ENCODE peak calls at places on chromosomes 11 and 22, in five cellular contexts. P, G, U, L and M are unnamed samples.

GRCh38 chr22:36486619-36487384 is 5.4 kb upstream of the TXN2 start:
- ATAC-seq in P (peak; percentile 25), G (peak; percentile 39), U (no peak), L (peak; percentile 26), M (no peak)

GRCh38 chr11:19891050-19891449 is 178.4 kb downstream of the NAV2 start:
- ATAC-seq in P (no peak), G (no peak), U (no peak), L (no peak), M (no peak)

GRCh38 chr11:10771457-10771856 is 20.4 kb downstream of the CTR9 start:
- ATAC-seq in P (no peak), G (no peak), U (no peak), L (no peak), M (no peak)

GRCh38 chr11:112318193-112318592 is 57.5 kb upstream of the PLET1 start:
- ATAC-seq in P (no peak), G (no peak), U (peak; percentile 53), L (no peak), M (peak; percentile 70)

GRCh38 chr11:122253541-122254317 is 137.7 kb upstream of the BLID start:
- ATAC-seq in P (no peak), G (no peak), U (peak; percentile 80), L (no peak), M (no peak)

GRCh38 chr22:50186789-50187523 is 1.2 kb downstream of the TRABD start:
- ATAC-seq in P (peak; percentile 1), G (peak; percentile 16), U (no peak), L (peak; percentile 16), M (no peak)

GRCh38 chr11:63518548-63518947 is 12.7 kb downstream of the LGALS12 start:
- ATAC-seq in P (no peak), G (no peak), U (no peak), L (peak; percentile 51), M (no peak)

GRCh38 chr22:33631777-33632176 is 288.5 kb downstream of the LARGE1 start:
- ATAC-seq in P (no peak), G (no peak), U (no peak), L (no peak), M (no peak)

GRCh38 chr11:105870521-105871113 is 151.4 kb downstream of the MSANTD4 start:
- ATAC-seq in P (no peak), G (no peak), U (no peak), L (no peak), M (no peak)

GRCh38 chr22:35870517-35871275 is 153.0 kb downstream of the APOL5 start:
- ATAC-seq in P (no peak), G (no peak), U (no peak), L (no peak), M (no peak)

GRCh38 chr22:25354456-25354855 is 135.0 kb downstream of the CRYBB2 start:
- ATAC-seq in P (no peak), G (no peak), U (no peak), L (no peak), M (no peak)

GRCh38 chr11:100941033-100941432 is 188.6 kb downstream of the PGR start:
- ATAC-seq in P (no peak), G (no peak), U (no peak), L (no peak), M (no peak)

GRCh38 chr11:116422976-116423375 is 349.8 kb downstream of the BUD13 start:
- ATAC-seq in P (no peak), G (peak; percentile 11), U (no peak), L (peak; percentile 42), M (no peak)

GRCh38 chr11:77140231-77140959 is 12.3 kb downstream of the MYO7A start:
- ATAC-seq in P (no peak), G (no peak), U (peak; percentile 40), L (peak; percentile 49), M (peak; percentile 64)

GRCh38 chr11:95692526-95693270 is 96.9 kb downstream of the FAM76B start:
- ATAC-seq in P (no peak), G (no peak), U (no peak), L (no peak), M (no peak)

GRCh38 chr22:35766654-35767580 is 49.2 kb downstream of the APOL5 start:
- ATAC-seq in P (no peak), G (no peak), U (no peak), L (no peak), M (peak; percentile 55)

GRCh38 chr11:124761301-124762021 is 629 bp downstream of the ESAM start:
- ATAC-seq in P (peak; percentile 1), G (no peak), U (no peak), L (no peak), M (no peak)

GRCh38 chr11:77287615-77288273 is 13.7 kb downstream of the GDPD4 start:
- ATAC-seq in P (no peak), G (no peak), U (peak; percentile 59), L (no peak), M (no peak)

GRCh38 chr11:126403658-126404057 is 48.2 kb downstream of the ST3GAL4 start:
- ATAC-seq in P (peak; percentile 92), G (no peak), U (no peak), L (no peak), M (no peak)

GRCh38 chr11:12706531-12707499 is 32.6 kb downstream of the TEAD1 start:
- ATAC-seq in P (no peak), G (no peak), U (no peak), L (peak; percentile 87), M (no peak)

GRCh38 chr11:298406-299065 is 790 bp downstream of the IFITM5 start:
- ATAC-seq in P (no peak), G (peak; percentile 30), U (no peak), L (no peak), M (no peak)

GRCh38 chr11:9568854-9569587 is 4.4 kb upstream of the WEE1 start:
- ATAC-seq in P (no peak), G (peak; percentile 67), U (peak; percentile 63), L (no peak), M (peak; percentile 48)

GRCh38 chr11:126421243-126421642 is 65.8 kb downstream of the ST3GAL4 start:
- ATAC-seq in P (no peak), G (no peak), U (no peak), L (no peak), M (no peak)

GRCh38 chr22:38017939-38018885 is 33.9 kb upstream of the SOX10 start:
- ATAC-seq in P (no peak), G (peak; percentile 65), U (no peak), L (peak; percentile 64), M (no peak)

GRCh38 chr22:29257751-29258181 is 10.0 kb downstream of the RHBDD3 start:
- ATAC-seq in P (no peak), G (peak; percentile 7), U (no peak), L (no peak), M (no peak)

GRCh38 chr22:29254283-29254653 is 13.5 kb downstream of the RHBDD3 start:
- ATAC-seq in P (no peak), G (no peak), U (no peak), L (no peak), M (no peak)

GRCh38 chr22:29253561-29254282 is 14.1 kb downstream of the RHBDD3 start:
- ATAC-seq in P (no peak), G (no peak), U (no peak), L (no peak), M (no peak)

GRCh38 chr22:29256606-29257325 is 11.0 kb downstream of the RHBDD3 start:
- ATAC-seq in P (no peak), G (no peak), U (no peak), L (no peak), M (no peak)

DNA sequence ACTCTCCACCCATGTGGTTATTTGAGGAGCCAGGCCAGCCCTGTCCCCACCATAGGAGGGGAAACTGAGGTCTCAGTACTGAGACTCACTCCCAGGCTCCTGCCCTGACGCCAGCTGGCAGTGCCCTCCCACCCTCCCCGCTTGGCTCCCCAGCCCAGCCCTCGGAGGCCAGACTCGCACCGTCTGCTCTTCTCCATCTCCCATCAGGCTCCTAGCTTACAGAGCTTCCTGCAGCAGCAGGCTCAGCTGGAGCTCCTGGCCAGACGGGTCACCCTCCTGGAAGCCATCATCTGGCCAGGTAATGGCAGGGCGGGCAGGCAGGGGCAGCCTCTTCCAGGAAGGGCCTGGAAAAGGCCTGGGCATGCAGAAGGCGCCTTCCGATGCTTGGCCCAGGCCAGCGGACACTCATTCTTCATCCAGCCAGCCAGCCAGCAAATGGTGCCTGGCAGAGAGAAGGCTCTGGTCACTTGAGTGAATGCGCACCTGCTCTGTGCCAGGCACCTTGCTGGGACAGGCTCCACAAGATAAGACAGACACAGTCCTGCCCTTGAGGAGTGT is 12.6 kb downstream of the RHBDD3 start:
- ATAC-seq in P (no peak), G (no peak), U (no peak), L (no peak), M (no peak)
- TF ChIP-seq POLR2AphosphoS5 in P (no peak), G (no peak), U (no peak), L (no peak), M (no peak)

GRCh38 chr11:65112551-65113360 is 1.1 kb downstream of the TM7SF2 start:
- ATAC-seq in P (peak; percentile 73), G (peak; percentile 47), U (peak; percentile 74), L (peak; percentile 75), M (peak; percentile 56)

GRCh38 chr11:65110354-65110861 is 1.3 kb upstream of the TM7SF2 start:
- ATAC-seq in P (peak; percentile 62), G (peak; percentile 24), U (peak; percentile 82), L (peak; percentile 59), M (peak; percentile 30)

GRCh38 chr11:65112226-65112550 is 516 bp downstream of the TM7SF2 start:
- ATAC-seq in P (no peak), G (no peak), U (no peak), L (no peak), M (peak; percentile 2)

GRCh38 chr11:65111159-65111536 is 524 bp upstream of the TM7SF2 start:
- ATAC-seq in P (no peak), G (no peak), U (no peak), L (no peak), M (no peak)

DNA sequence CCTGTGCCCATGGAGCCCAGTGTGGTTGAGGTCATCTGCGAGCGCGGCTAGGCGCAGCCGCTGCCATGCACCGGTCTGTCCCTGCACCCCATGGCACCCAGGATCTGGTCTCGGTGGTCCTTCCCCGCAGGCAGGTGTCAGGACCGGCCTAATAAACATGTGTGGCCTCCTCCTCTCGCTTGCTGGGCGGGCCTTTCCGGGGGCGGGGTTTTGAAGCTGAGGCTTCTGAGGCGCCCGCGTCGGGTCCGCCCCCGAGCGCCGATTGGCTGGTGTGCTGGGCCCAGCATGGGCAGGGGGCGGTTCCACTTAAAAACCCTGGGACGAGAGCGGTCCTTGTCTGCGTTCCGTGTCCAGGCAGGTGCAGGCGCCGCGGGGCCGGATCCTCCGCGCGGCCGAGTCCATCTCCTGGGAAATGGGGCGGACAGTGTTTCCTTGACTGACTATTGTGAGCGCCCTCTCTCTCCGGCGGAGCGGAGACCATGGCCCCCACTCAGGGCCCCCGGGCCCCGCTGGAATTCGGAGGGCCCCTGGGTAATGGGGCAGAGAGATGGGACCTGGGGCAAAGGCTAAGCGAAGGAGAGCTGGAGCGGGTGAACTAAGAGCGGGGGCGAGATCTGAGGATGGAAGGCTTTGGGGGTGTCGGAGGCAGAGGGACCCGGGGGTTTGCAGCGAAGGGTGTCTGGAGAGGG is at the start of gene TM7SF2:
- ATAC-seq in P (peak; percentile 89), G (peak; percentile 79), U (peak; percentile 93), L (peak; percentile 90), M (peak; percentile 93)
- TF ChIP-seq EP300 in P (no peak), G (no peak), U (no peak), L (no peak), M (no peak)

GRCh38 chr22:46071451-46072029 is 78.8 kb upstream of the PPARA start:
- ATAC-seq in P (no peak), G (no peak), U (peak; percentile 61), L (no peak), M (peak; percentile 65)
- TF ChIP-seq POLR2A in P (peak; percentile 5), G (no peak), U (peak; percentile 72), L (no peak), M (peak; percentile 69)

DNA sequence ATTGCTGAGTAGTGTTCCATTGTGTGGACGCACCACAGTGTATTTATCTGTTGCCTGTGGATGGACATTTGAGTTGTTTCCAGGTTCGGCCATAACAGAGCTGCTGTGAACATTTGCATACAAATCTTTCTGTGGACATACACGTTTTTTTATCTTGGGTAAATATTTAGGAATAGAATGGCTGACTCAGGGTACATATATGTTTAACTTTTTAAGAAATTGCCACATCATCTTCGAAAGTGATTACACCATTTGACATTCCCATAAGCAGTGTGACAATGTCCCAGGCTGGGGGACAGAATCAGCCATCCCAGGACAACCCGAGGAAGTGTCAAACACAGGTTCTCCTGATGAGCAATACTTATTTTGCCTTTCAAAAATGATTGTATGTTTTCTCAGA is 87.9 kb downstream of the OSBP2 start:
- ATAC-seq in P (no peak), G (peak; percentile 56), U (no peak), L (no peak), M (no peak)
- TF ChIP-seq POLR2AphosphoS5 in P (no peak), G (no peak), U (no peak), L (no peak), M (no peak)